ENCODE peak calls at places on chromosome 1, in four cellular contexts. One of them, this sample, is unnamed.

GRCh38 chr1:32250893-32251716 is at the start of gene LCK:
- DNase-seq in T-helper 1 cell: peak
- DNase-seq in stimulated activated CD4-positive, alpha-beta T cell treated with anti-CD3 and anti-CD28 coated beads, Interleukin-2, amount 100 ng/mL, for 48 hours: peak
- DNase-seq in amniotic stem cell: no peak
- DNase-seq in this sample: peak

GRCh38 chr1:247906504-247907047 is 11.2 kb downstream of the OR2W3 start:
- DNase-seq in stimulated activated CD4-positive, alpha-beta T cell treated with anti-CD3 and anti-CD28 coated beads, Interleukin-2, amount 100 ng/mL, for 48 hours: peak
- DNase-seq in amniotic stem cell: no peak
- DNase-seq in T-helper 1 cell: no peak
- DNase-seq in this sample: no peak

GRCh38 chr1:58545591-58546519 is 671 bp downstream of the OMA1 start:
- DNase-seq in T-helper 1 cell: peak
- DNase-seq in amniotic stem cell: peak
- DNase-seq in stimulated activated CD4-positive, alpha-beta T cell treated with anti-CD3 and anti-CD28 coated beads, Interleukin-2, amount 100 ng/mL, for 48 hours: peak
- DNase-seq in this sample: peak

GRCh38 chr1:81151300-81151699 is 649.4 kb upstream of the ADGRL2 start:
- DNase-seq in T-helper 1 cell: no peak
- DNase-seq in stimulated activated CD4-positive, alpha-beta T cell treated with anti-CD3 and anti-CD28 coated beads, Interleukin-2, amount 100 ng/mL, for 48 hours: no peak
- DNase-seq in amniotic stem cell: no peak
- DNase-seq in this sample: no peak

GRCh38 chr1:156970017-156970416 is 49.6 kb downstream of the LRRC71 start:
- DNase-seq in amniotic stem cell: no peak
- DNase-seq in stimulated activated CD4-positive, alpha-beta T cell treated with anti-CD3 and anti-CD28 coated beads, Interleukin-2, amount 100 ng/mL, for 48 hours: no peak
- DNase-seq in T-helper 1 cell: no peak
- DNase-seq in this sample: no peak

GRCh38 chr1:238052496-238053266 is 162.0 kb upstream of the ZP4 start:
- DNase-seq in T-helper 1 cell: no peak
- DNase-seq in amniotic stem cell: no peak
- DNase-seq in stimulated activated CD4-positive, alpha-beta T cell treated with anti-CD3 and anti-CD28 coated beads, Interleukin-2, amount 100 ng/mL, for 48 hours: no peak
- DNase-seq in this sample: no peak

GRCh38 chr1:225519166-225519863 is 91.5 kb upstream of the LBR start:
- DNase-seq in stimulated activated CD4-positive, alpha-beta T cell treated with anti-CD3 and anti-CD28 coated beads, Interleukin-2, amount 100 ng/mL, for 48 hours: no peak
- DNase-seq in T-helper 1 cell: no peak
- DNase-seq in amniotic stem cell: no peak
- DNase-seq in this sample: no peak

GRCh38 chr1:235562589-235562988 is 58.3 kb upstream of the B3GALNT2 start:
- DNase-seq in stimulated activated CD4-positive, alpha-beta T cell treated with anti-CD3 and anti-CD28 coated beads, Interleukin-2, amount 100 ng/mL, for 48 hours: no peak
- DNase-seq in amniotic stem cell: no peak
- DNase-seq in T-helper 1 cell: no peak
- DNase-seq in this sample: no peak

GRCh38 chr1:64437453-64437852 is 32.5 kb upstream of the CACHD1 start:
- DNase-seq in amniotic stem cell: no peak
- DNase-seq in stimulated activated CD4-positive, alpha-beta T cell treated with anti-CD3 and anti-CD28 coated beads, Interleukin-2, amount 100 ng/mL, for 48 hours: no peak
- DNase-seq in T-helper 1 cell: no peak
- DNase-seq in this sample: no peak

GRCh38 chr1:223759273-223759672 is 46.9 kb downstream of the CAPN2 start:
- DNase-seq in stimulated activated CD4-positive, alpha-beta T cell treated with anti-CD3 and anti-CD28 coated beads, Interleukin-2, amount 100 ng/mL, for 48 hours: no peak
- DNase-seq in T-helper 1 cell: no peak
- DNase-seq in amniotic stem cell: no peak
- DNase-seq in this sample: no peak

GRCh38 chr1:178650950-178651461 is 74.0 kb upstream of the RALGPS2 start:
- DNase-seq in amniotic stem cell: no peak
- DNase-seq in stimulated activated CD4-positive, alpha-beta T cell treated with anti-CD3 and anti-CD28 coated beads, Interleukin-2, amount 100 ng/mL, for 48 hours: no peak
- DNase-seq in T-helper 1 cell: no peak
- DNase-seq in this sample: no peak

GRCh38 chr1:215260711-215261110 is 178.2 kb downstream of the KCNK2 start:
- DNase-seq in amniotic stem cell: no peak
- DNase-seq in stimulated activated CD4-positive, alpha-beta T cell treated with anti-CD3 and anti-CD28 coated beads, Interleukin-2, amount 100 ng/mL, for 48 hours: no peak
- DNase-seq in T-helper 1 cell: no peak
- DNase-seq in this sample: no peak

GRCh38 chr1:1391225-1391624 is 7.9 kb downstream of the CCNL2 start:
- DNase-seq in T-helper 1 cell: no peak
- DNase-seq in amniotic stem cell: no peak
- DNase-seq in stimulated activated CD4-positive, alpha-beta T cell treated with anti-CD3 and anti-CD28 coated beads, Interleukin-2, amount 100 ng/mL, for 48 hours: no peak
- DNase-seq in this sample: no peak

GRCh38 chr1:41152622-41153044 is 89.5 kb downstream of the SCMH1 start:
- DNase-seq in T-helper 1 cell: no peak
- DNase-seq in stimulated activated CD4-positive, alpha-beta T cell treated with anti-CD3 and anti-CD28 coated beads, Interleukin-2, amount 100 ng/mL, for 48 hours: no peak
- DNase-seq in amniotic stem cell: peak
- DNase-seq in this sample: no peak

GRCh38 chr1:9207086-9207485 is 27.5 kb upstream of the H6PD start:
- DNase-seq in stimulated activated CD4-positive, alpha-beta T cell treated with anti-CD3 and anti-CD28 coated beads, Interleukin-2, amount 100 ng/mL, for 48 hours: no peak
- DNase-seq in amniotic stem cell: no peak
- DNase-seq in T-helper 1 cell: no peak
- DNase-seq in this sample: no peak

GRCh38 chr1:1203561-1204424 is 2.6 kb downstream of the TNFRSF18 start:
- DNase-seq in amniotic stem cell: no peak
- DNase-seq in stimulated activated CD4-positive, alpha-beta T cell treated with anti-CD3 and anti-CD28 coated beads, Interleukin-2, amount 100 ng/mL, for 48 hours: no peak
- DNase-seq in T-helper 1 cell: no peak
- DNase-seq in this sample: no peak

GRCh38 chr1:87528754-87529517 is 200.3 kb downstream of the LMO4 start:
- DNase-seq in amniotic stem cell: no peak
- DNase-seq in stimulated activated CD4-positive, alpha-beta T cell treated with anti-CD3 and anti-CD28 coated beads, Interleukin-2, amount 100 ng/mL, for 48 hours: no peak
- DNase-seq in T-helper 1 cell: no peak
- DNase-seq in this sample: no peak